ENCODE peak calls at places on chromosomes 2 and 18, in eight cellular contexts. Y is suprapubic skin, U is GM23338, J is fibroblast of lung, O is ascending aorta, I is heart right ventricle, S is cardiac muscle cell, R is heart left ventricle. H is an unnamed sample.

GRCh38 chr2:233711312-233712008 is 1.2 kb upstream of the UGT1A5 start:
- DNase-seq in Y (peak), U (peak), J (peak), O (peak), I (peak), S (peak), R (peak), H (peak)

GRCh38 chr18:13136689-13137040 is 81.9 kb upstream of the LDLRAD4 start:
- DNase-seq in Y (no peak), U (peak), J (no peak), O (no peak), I (no peak), S (peak), R (peak), H (no peak)

GRCh38 chr18:449374-449773 is 51.1 kb downstream of the COLEC12 start:
- DNase-seq in Y (no peak), U (peak), J (no peak), O (no peak), I (no peak), S (peak), R (peak), H (no peak)

GRCh38 chr18:3604260-3604625 is 154.3 kb downstream of the TGIF1 start:
- DNase-seq in Y (no peak), U (no peak), J (no peak), O (no peak), I (no peak), S (no peak), R (no peak), H (no peak)

GRCh38 chr18:50982086-50982801 is 14.4 kb downstream of the ELAC1 start:
- DNase-seq in Y (no peak), U (no peak), J (no peak), O (no peak), I (no peak), S (no peak), R (no peak), H (no peak)

GRCh38 chr2:238580486-238580885 is 153.8 kb downstream of the ASB1 start:
- DNase-seq in Y (peak), U (no peak), J (no peak), O (peak), I (no peak), S (no peak), R (no peak), H (no peak)

GRCh38 chr2:107588960-107589542 is 237.6 kb upstream of the RGPD4 start:
- DNase-seq in Y (no peak), U (no peak), J (no peak), O (no peak), I (no peak), S (no peak), R (no peak), H (no peak)

GRCh38 chr18:3794537-3795348 is 344.8 kb downstream of the TGIF1 start:
- DNase-seq in Y (no peak), U (peak), J (peak), O (no peak), I (peak), S (peak), R (peak), H (no peak)

GRCh38 chr2:105102963-105103421 is 65.1 kb downstream of the MRPS9 start:
- DNase-seq in Y (no peak), U (peak), J (peak), O (no peak), I (no peak), S (peak), R (no peak), H (no peak)

GRCh38 chr18:28455971-28456370 is 279.0 kb upstream of the CDH2 start:
- DNase-seq in Y (no peak), U (no peak), J (no peak), O (no peak), I (no peak), S (no peak), R (no peak), H (no peak)

GRCh38 chr18:9731380-9731779 is 23.3 kb downstream of the RAB31 start:
- DNase-seq in Y (no peak), U (no peak), J (peak), O (no peak), I (no peak), S (peak), R (no peak), H (no peak)

GRCh38 chr2:134142903-134143302 is 111.0 kb upstream of the MGAT5 start:
- DNase-seq in Y (no peak), U (peak), J (no peak), O (peak), I (no peak), S (peak), R (no peak), H (no peak)

GRCh38 chr2:101012706-101013181 is 10.7 kb downstream of the RPL31 start:
- DNase-seq in Y (no peak), U (peak), J (peak), O (no peak), I (peak), S (peak), R (no peak), H (no peak)

GRCh38 chr18:10401930-10402329 is 52.5 kb upstream of the APCDD1 start:
- DNase-seq in Y (no peak), U (no peak), J (no peak), O (no peak), I (no peak), S (no peak), R (no peak), H (no peak)

GRCh38 chr2:138235041-138235440 is 266.5 kb upstream of the SPOPL start:
- DNase-seq in Y (no peak), U (peak), J (no peak), O (no peak), I (no peak), S (no peak), R (no peak), H (no peak)

DNA sequence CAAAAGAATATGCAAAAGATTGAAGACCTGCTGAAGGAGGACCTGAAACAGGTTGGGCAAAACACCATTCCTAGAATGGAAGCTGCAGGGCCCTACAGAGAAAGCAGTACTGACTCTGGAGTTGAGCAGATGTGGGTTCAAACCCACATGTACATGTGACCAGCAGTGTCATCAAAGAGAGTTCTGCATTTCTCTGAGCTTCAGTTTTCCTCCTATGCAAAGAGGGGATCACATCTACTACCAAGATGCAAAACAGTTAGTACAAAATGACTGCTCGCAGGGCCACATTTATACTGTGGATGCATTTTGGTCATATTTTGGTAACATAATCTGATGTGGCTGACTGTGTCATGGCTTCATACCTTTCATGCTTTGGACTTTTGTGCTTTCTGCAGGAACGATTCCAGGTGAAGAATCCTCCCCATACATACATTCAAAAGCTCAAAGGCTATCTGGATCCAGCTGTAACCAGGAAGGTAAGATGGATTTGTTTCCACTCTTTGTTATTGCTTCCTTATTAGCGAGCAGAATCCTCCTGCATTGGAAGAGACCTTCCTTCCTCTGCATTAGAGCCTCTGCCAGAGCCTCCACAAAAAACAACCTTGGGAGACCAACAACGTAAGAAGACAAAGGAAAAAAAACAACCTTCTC is 174.8 kb downstream of the PRPF40A start:
- DNase-seq in Y (no peak), U (no peak), J (no peak), O (no peak), I (no peak), S (no peak), R (no peak), H (no peak)
- TF ChIP-seq CTCF in Y (no peak), U (no peak), J (no peak), O (no peak), I (no peak), S (no peak), R (no peak), H (no peak)

DNA sequence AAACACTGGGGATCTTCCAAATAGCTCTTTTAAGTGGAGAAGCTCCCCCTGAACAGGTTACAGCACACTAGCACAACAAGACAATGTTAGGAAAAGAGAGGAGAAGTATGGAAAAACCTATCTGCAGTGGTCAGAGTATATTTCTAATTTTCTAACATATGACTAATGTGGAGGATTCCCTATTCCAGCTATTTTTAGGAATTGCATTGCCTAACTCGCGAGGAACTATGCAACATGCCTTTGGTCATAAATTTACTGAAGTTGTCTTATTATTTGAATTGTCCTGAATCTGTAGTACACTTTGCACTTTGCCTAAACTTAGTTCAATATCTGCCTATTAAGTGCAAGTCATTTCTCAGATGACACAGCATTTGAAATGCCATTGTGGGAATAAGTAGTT is 381.4 kb downstream of the CCDC85A start:
- DNase-seq in Y (no peak), U (no peak), J (no peak), O (no peak), I (no peak), S (no peak), R (no peak), H (no peak)
- TF ChIP-seq CTCF in Y (no peak), U (no peak), J (no peak), O (no peak), I (no peak), S (no peak), R (no peak), H (no peak)

DNA sequence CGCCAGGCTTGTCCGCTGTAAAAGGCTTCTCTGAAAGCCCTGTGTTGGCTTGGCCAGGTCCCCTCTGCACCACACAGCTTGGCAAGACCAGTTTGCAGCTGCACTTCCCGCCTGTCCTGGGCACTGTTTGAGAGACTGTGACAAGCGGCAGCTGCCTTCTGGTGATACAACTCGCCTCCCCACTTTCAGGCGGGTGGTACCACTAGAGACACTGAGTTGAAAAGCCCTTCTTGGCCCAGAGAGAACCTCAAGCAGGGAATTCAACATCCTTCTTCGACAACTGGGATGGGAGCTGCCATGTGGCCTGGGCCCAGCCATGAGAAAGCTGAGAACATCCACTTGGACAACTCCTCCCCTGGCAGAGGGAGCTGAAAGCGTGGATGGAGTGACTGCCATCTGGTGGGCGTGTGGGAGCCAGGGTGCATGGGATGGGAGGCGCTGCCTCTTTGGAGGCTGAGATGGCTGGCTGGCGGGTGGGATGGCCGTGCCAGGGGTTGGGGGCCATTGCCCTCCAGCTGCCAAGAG is 125.5 kb upstream of the REV1 start:
- DNase-seq in Y (no peak), U (peak), J (no peak), O (no peak), I (no peak), S (no peak), R (no peak), H (no peak)
- TF ChIP-seq CTCF in Y (no peak), U (peak), J (no peak), O (no peak), I (no peak), S (no peak), R (no peak), H (no peak)

DNA sequence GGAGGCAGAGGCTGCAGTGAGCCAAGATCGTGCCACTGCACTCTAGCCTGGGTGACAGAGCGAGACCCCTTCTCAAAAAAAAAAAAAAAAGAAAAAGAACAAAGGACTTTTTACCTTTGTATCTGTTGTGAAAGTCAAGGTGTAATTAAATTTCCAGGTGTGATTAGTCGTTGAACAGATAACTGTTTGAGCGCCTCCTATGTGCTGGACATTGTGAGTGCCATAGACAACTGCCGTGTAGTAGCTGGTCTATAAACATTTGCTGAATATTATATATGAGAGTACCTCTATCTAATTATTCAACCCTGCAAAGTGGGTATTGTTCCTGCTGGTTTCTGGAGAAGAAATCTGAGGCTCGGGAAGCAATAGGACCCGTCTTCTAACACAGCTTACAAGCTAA is 71.8 kb downstream of the ASAP2 start:
- DNase-seq in Y (no peak), U (no peak), J (no peak), O (no peak), I (no peak), S (no peak), R (no peak), H (no peak)
- TF ChIP-seq CTCF in Y (no peak), U (peak), J (no peak), O (no peak), I (no peak), S (no peak), R (no peak), H (no peak)

GRCh38 chr18:48951448-48952286 is 902 bp upstream of the SMAD7 start:
- DNase-seq in Y (peak), U (peak), J (peak), O (peak), I (peak), S (peak), R (peak), H (no peak)

GRCh38 chr18:48950536-48951447 is at the start of gene SMAD7:
- DNase-seq in Y (no peak), U (no peak), J (peak), O (no peak), I (peak), S (no peak), R (peak), H (no peak)

GRCh38 chr18:48949051-48949605 is 1.6 kb downstream of the SMAD7 start:
- DNase-seq in Y (no peak), U (no peak), J (no peak), O (no peak), I (peak), S (no peak), R (peak), H (no peak)

GRCh38 chr18:48948112-48949050 is 2.4 kb downstream of the SMAD7 start:
- DNase-seq in Y (no peak), U (peak), J (peak), O (no peak), I (no peak), S (peak), R (no peak), H (no peak)

DNA sequence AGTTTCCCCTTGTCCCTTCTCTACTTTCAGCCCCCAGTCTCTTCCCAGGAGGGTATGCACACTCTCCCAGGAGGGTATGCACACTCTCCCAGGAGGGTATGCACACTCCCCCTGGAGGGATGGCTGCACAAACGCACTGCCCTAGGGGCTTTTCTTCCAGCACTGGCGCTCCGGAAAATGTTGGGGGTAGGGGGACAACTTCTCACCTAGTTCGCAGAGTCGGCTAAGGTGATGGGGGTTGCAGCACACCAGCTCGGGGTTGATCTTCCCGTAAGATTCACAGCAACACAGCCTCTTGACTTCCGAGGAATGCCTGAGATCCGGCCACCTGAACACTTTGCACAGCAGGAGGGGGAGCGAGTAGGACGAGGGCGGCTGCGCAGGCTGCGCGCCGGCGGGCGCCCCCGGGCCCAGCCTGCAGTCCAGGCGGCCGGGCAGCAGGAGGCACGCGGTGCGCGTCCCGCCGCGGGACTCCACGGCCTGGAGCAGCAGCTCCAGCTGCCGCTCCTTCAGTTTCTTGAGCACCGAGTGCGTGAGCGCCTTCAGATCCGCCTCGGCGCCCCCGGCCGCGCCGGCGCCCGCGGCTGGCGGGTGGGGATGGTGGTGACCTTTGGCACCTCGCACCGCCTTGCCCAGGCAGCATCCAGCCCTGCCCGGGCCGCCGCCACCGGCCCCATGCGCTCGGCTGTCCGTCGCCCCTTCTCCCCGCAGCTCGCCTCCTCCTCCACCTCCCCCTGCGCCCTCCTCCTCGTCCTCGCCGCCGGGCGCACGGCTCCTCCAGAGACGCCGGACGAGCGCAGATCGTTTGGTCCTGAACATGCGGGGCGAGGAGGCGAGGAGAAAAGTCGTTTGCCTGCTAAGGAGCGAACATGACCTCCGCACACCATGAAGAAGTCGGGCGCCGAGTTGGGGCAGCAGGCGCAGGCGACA is 894 bp downstream of the SMAD7 start:
- DNase-seq in Y (no peak), U (peak), J (peak), O (no peak), I (no peak), S (peak), R (no peak), H (no peak)
- TF ChIP-seq CTCF in Y (peak), U (no peak), J (no peak), O (no peak), I (peak), S (no peak), R (no peak), H (no peak)

GRCh38 chr2:121839584-121839983 is 84.1 kb downstream of the TSN start:
- DNase-seq in Y (no peak), U (no peak), J (no peak), O (no peak), I (no peak), S (no peak), R (no peak), H (no peak)
- TF ChIP-seq CTCF in Y (no peak), U (peak), J (no peak), O (no peak), I (no peak), S (no peak), R (no peak), H (no peak)

GRCh38 chr2:235005603-235006259 is 53.9 kb downstream of the SH3BP4 start:
- DNase-seq in Y (no peak), U (peak), J (no peak), O (no peak), I (peak), S (peak), R (peak), H (no peak)
- TF ChIP-seq CTCF in Y (no peak), U (peak), J (no peak), O (no peak), I (peak), S (peak), R (no peak), H (no peak)

GRCh38 chr18:77067315-77068061 is 65.1 kb downstream of the MBP start:
- DNase-seq in Y (no peak), U (no peak), J (peak), O (peak), I (peak), S (peak), R (peak), H (no peak)

GRCh38 chr18:77069931-77070330 is 62.7 kb downstream of the MBP start:
- DNase-seq in Y (no peak), U (no peak), J (no peak), O (peak), I (no peak), S (no peak), R (no peak), H (no peak)

GRCh38 chr18:77068321-77068841 is 64.2 kb downstream of the MBP start:
- DNase-seq in Y (no peak), U (no peak), J (peak), O (no peak), I (no peak), S (peak), R (no peak), H (no peak)

GRCh38 chr18:77069482-77069881 is 63.1 kb downstream of the MBP start:
- DNase-seq in Y (no peak), U (peak), J (no peak), O (no peak), I (no peak), S (no peak), R (no peak), H (no peak)

GRCh38 chr18:77068890-77069312 is 63.7 kb downstream of the MBP start:
- DNase-seq in Y (no peak), U (no peak), J (peak), O (no peak), I (no peak), S (no peak), R (no peak), H (no peak)
- TF ChIP-seq CTCF in Y (no peak), U (no peak), J (no peak), O (no peak), I (no peak), S (peak), R (no peak), H (no peak)

GRCh38 chr2:120959426-120959825 is 223.8 kb downstream of the GLI2 start:
- DNase-seq in Y (no peak), U (no peak), J (no peak), O (no peak), I (peak), S (no peak), R (peak), H (no peak)

GRCh38 chr2:120956486-120957156 is 221.0 kb downstream of the GLI2 start:
- DNase-seq in Y (no peak), U (no peak), J (no peak), O (no peak), I (no peak), S (no peak), R (no peak), H (no peak)

GRCh38 chr2:120960994-120961393 is 225.3 kb downstream of the GLI2 start:
- DNase-seq in Y (no peak), U (no peak), J (no peak), O (no peak), I (no peak), S (no peak), R (no peak), H (no peak)

GRCh38 chr2:120957905-120958304 is 222.2 kb downstream of the GLI2 start:
- DNase-seq in Y (no peak), U (no peak), J (no peak), O (no peak), I (peak), S (no peak), R (peak), H (no peak)

DNA sequence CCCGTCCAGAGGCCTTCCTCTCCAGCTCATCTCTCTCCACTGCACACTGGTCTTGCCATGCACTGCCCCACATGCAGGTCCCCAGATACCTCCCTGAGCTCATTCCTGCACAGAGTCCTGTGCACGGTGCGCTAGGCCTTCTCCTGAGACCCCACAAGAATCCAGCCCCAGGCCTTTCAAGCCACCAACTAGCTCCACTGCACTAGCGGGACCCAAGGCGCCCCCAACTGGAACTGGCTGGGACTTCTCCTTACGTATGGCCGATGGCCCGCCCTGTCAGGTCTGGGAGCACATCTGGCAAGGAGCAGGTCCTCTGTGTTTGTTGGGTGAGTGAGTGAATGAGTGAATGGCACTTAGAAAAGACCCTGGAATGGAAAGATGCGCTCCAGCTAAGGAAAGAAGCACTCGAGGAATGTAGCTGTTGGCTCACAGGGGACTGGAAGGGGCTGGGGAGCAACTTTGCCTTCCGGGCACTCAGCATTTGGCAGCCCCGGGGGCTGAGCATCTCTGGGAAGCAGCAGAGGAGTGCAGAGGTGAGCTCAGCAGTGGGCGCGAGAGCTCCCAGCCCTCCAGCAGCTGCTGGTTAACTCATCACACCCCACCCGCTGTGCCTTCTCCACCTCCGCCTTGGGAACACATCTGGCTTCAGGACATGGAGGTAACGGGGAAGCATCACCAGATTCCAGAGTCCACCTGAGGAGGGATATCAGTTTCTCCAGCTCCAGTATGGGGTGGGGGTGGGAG is 223.1 kb downstream of the GLI2 start:
- DNase-seq in Y (no peak), U (peak), J (no peak), O (no peak), I (no peak), S (peak), R (no peak), H (no peak)
- TF ChIP-seq CTCF in Y (no peak), U (peak), J (peak), O (peak), I (no peak), S (peak), R (no peak), H (no peak)